ENCODE peak calls at places on chromosome 20, in five cellular contexts. Y, Q, W, V and P are unnamed samples.

GRCh38 chr20:23125159-23125558 is 39.0 kb upstream of the CD93 start:
- DNase-seq in Y (no peak), Q (no peak), W (no peak), V (no peak), P (no peak)

GRCh38 chr20:19600042-19600441 is 158.0 kb upstream of the RIN2 start:
- DNase-seq in Y (no peak), Q (no peak), W (no peak), V (no peak), P (no peak)

GRCh38 chr20:50865591-50865990 is 65.6 kb downstream of the ADNP start:
- DNase-seq in Y (no peak), Q (no peak), W (no peak), V (no peak), P (no peak)

GRCh38 chr20:47727170-47727880 is 58.0 kb downstream of the SULF2 start:
- DNase-seq in Y (peak), Q (peak), W (no peak), V (peak), P (peak)

GRCh38 chr20:46114449-46114848 is 3.7 kb upstream of the CD40 start:
- DNase-seq in Y (no peak), Q (no peak), W (no peak), V (no peak), P (no peak)

GRCh38 chr20:19973920-19974620 is 43.1 kb upstream of the NAA20 start:
- DNase-seq in Y (peak), Q (peak), W (peak), V (peak), P (peak)

GRCh38 chr20:23920408-23920780 is 40.8 kb upstream of the CST5 start:
- DNase-seq in Y (no peak), Q (no peak), W (no peak), V (no peak), P (no peak)

GRCh38 chr20:47740225-47741184 is 44.8 kb downstream of the SULF2 start:
- DNase-seq in Y (peak), Q (no peak), W (no peak), V (no peak), P (peak)

GRCh38 chr20:21941941-21942805 is 236.7 kb downstream of the PAX1 start:
- DNase-seq in Y (no peak), Q (no peak), W (no peak), V (no peak), P (no peak)

GRCh38 chr20:48606841-48607543 is 220.8 kb downstream of the PREX1 start:
- DNase-seq in Y (no peak), Q (no peak), W (no peak), V (no peak), P (no peak)

GRCh38 chr20:56826971-56827645 is 198.0 kb downstream of the TFAP2C start:
- DNase-seq in Y (no peak), Q (no peak), W (no peak), V (no peak), P (no peak)

GRCh38 chr20:35264755-35265154 is 13.2 kb downstream of the MMP24OS start:
- DNase-seq in Y (no peak), Q (no peak), W (no peak), V (no peak), P (no peak)

DNA sequence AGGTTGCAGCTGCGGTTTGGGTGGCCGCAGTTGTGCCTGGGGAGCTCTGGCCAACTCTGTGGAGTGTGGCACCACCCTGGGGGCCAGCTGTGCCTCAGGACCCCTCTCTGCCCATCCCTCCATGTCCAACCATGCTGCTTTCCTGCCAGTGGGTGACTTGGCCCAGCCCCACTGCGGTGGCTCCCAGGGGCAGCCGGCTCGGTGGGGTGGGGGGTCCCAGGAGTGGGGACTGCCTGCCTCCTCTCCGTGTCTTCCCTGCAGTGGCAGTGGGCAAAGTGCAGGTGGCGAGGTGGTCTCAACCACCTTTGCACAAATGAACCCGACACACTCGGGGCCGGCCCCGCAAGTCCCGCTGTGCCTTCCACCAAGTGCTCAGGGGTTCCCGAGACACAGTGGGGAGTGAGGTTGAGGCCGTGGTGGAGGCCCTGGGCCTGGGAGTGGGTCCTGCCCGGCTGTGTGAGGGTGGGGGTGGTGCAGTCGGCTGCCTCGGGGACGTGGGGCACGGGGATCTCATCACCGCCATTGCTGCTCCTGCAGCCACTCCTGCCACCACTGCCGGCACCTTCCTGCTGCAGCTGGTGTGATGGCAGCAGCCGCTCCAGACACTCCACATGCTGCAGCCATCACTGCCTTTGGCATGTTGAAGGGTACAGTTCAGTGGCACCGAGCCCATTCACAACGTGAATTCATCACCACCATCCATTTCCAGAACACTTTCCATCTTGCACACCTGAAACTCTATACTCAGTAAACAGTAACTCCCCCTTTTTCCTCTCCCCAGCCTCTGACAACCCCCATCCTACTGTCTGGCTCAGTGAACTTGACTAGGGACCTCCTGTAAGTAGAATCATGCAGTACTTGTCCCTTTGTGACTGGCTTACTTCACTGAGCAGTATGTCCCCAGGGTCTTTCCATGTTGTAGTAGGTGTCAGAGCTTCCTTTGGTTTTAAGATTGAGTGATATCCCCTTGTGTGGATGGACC is 10.7 kb upstream of the SLCO4A1 start:
- DNase-seq in Y (no peak), Q (no peak), W (no peak), V (no peak), P (no peak)
- H3K27ac ChIP-seq in Y (no peak), Q (no peak), W (no peak), V (no peak), P (no peak)

DNA sequence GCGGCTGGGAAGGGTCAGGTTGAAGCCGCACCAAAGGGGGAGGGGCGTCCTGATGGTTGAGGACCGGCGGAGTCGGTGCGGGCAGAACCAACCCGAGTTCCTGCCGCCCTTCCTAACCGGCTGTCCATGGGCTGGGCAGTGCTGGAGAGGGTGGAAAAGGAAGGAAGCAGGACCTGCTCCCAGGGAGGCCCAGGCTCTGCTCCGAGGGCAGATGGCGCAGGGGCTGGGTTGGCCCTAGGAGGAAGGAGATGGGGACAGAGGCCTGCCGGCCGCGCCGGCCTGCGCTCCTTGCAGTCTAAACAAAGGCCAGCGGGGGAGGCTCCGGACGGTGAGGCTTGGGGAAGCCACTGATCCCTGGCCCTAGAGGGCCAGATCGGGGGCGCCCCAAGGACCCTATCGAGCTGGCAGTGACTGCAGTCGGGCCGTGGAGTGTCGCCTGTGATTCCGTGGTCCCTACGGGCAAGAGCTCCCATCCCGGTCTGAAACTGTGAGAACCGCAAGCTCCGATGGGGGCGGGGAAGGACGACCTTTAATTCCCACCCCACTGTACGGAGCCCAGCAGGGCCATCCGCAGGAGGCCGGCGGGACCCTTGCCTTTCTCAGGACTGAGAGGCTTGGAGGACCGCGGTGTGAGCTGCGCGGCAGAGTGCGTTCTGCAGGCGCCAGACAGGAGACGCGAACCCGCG is 39.3 kb downstream of the YTHDF1 start:
- DNase-seq in Y (no peak), Q (no peak), W (no peak), V (no peak), P (no peak)
- H3K4me3 ChIP-seq in Y (no peak), Q (no peak), W (no peak), V (no peak), P (no peak)

DNA sequence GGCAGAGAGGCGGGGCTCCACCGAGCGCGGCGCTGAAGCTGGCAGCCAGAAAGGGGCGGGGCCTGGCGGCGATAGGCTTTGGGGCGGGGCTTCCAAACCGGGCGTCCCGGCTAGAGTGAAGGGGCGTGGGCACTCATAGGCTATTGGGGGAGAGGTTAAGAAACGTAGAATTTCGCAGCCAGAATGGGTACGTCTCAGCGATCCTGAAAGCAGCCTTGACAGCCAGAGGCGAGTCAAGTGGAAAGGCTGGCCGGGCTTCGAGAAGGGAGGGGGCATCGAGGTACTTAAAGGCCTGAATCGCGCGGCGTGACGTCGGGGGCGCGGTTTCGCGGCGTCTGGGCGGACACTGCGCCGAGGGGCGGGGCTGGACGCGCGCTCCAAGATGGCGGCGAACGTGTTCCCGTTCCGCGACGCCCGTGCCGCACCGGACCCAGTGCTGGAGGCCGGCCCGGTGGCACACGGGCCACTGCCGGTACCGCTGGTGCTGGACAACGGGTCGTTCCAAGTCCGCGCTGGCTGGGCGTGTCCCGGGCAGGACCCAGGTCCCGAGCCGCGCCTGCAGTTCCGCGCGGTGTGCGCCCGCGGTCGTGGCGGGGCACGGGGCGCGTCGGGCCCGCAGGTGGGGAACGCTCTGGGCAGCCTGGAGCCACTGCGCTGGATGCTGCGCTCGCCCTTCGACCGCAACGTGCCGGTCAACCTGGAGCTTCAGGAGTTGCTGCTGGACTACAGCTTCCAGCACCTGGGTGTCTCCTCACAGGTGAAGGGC is at the start of gene ACTR5:
- DNase-seq in Y (peak), Q (peak), W (peak), V (peak), P (peak)
- TF ChIP-seq POLR2A in Y (peak), Q (peak), W (peak), V (no peak), P (peak)

GRCh38 chr20:62797671-62798532 is 1.6 kb downstream of the MRGBP start:
- DNase-seq in Y (no peak), Q (no peak), W (no peak), V (peak), P (no peak)
- H3K27ac ChIP-seq in Y (peak), Q (peak), W (peak), V (peak), P (no peak)

DNA sequence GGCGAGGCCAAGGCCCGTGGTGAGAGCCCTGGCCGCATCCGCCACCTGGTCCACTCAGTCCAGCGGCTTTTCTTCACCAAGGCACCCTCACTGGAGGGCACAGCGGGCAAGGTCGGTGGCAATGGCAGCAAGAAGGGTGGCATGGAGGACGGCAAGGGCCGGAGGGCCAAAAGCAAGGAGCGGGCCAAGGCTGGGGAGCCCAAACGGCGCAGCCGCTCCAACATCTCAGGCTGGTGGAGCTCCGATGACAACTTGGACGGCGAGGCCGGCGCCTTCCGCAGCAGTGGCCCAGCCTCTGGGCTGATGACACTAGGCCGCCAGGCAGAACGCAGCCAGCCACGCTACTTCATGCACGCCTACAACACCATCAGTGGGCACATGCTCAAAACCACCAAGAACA is 109.2 kb upstream of the MYL9 start:
- DNase-seq in Y (no peak), Q (no peak), W (no peak), V (no peak), P (no peak)
- H3K4me3 ChIP-seq in Y (no peak), Q (no peak), W (no peak), V (no peak), P (no peak)

GRCh38 chr20:53057579-53057978 is 85.4 kb downstream of the TSHZ2 start:
- DNase-seq in Y (no peak), Q (no peak), W (no peak), V (no peak), P (no peak)
- TF ChIP-seq POLR2A in Y (no peak), Q (no peak), W (no peak), V (no peak), P (no peak)

DNA sequence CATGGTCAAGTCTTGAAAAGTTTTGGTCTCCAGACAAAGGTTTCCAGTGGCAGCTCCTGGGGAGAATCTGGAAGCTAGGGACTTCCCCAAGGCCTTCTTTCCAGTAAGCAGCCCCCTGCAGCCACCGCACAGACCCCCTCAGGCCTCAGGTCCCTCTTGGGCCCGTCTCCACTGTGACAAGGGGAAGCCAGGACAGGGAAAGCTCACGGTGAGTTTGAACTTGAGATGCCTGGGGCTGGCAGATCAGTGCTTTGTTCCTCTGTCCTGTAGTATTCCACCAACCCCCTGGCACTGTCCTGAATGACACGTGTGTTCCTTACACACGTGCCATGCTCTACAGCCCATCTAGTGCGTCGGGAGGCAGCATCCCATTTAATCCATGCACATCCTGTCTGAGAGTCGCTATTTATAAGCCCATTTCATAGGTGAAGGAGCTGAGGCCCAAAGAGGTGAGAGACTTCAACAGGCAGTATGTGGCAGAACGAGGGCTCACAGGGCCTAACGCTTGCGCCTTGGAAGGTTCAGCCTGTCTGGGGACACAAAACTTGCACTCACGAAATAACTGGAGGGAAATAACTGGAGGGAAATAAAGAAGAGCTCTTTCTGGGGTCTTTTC is 122.9 kb downstream of the BANF2 start:
- DNase-seq in Y (no peak), Q (no peak), W (no peak), V (no peak), P (no peak)
- H3K27ac ChIP-seq in Y (peak), Q (no peak), W (peak), V (peak), P (no peak)

GRCh38 chr20:25197870-25198190 is 2.3 kb downstream of the ENTPD6 start:
- DNase-seq in Y (no peak), Q (no peak), W (no peak), V (no peak), P (no peak)

GRCh38 chr20:25195962-25196700 is 619 bp downstream of the ENTPD6 start:
- DNase-seq in Y (peak), Q (peak), W (no peak), V (peak), P (no peak)

GRCh38 chr20:25198663-25199363 is 3.3 kb downstream of the ENTPD6 start:
- DNase-seq in Y (no peak), Q (no peak), W (no peak), V (no peak), P (no peak)

GRCh38 chr20:25196701-25197120 is 1.2 kb downstream of the ENTPD6 start:
- DNase-seq in Y (peak), Q (no peak), W (no peak), V (no peak), P (no peak)

DNA sequence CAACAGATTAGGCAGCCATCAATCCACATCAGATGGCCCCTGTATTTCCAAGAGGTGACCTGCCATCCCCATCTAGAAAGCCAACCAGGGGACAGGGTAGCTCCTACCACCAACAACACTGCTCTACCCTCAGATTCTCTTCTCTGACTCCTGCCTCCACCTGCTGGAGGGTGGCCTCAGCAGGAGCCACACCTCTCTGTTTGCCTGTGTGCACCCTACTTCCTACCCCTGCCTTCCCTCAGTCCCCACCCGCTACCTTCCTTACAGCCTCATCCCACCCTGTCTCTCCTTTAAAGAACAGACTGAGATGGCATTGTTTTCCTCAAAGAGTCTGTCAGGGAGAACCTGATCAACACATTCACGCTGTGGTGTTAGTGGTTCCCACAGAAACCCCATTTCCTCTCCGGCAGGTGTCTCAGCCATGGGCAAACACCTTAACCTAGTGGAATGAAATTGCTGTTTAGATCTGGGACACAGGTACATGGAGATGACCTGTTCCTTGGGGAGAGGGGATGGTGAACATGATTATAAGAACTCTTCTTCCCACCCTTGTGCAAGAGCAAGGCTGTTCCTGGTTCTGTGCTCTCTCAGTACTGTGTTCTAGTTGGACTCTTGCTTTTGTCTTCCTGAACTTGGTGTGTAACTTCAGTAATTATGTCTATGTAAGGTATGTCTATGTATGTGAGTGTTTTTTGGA is 1.8 kb downstream of the ENTPD6 start:
- DNase-seq in Y (no peak), Q (no peak), W (no peak), V (no peak), P (no peak)
- H3K4me3 ChIP-seq in Y (no peak), Q (no peak), W (no peak), V (peak), P (no peak)